ENCODE peak calls at places on chromosomes 5 and 9, in four cellular contexts. One of them, this sample, is unnamed.

GRCh38 chr5:171975262-171975876 is 31.1 kb downstream of the FBXW11 start:
- DNase-seq in K562: no peak
- DNase-seq in HEK293T: peak
- DNase-seq in HepG2: no peak
- DNase-seq in this sample: no peak

GRCh38 chr5:50325237-50325832 is 115.8 kb downstream of the EMB start:
- DNase-seq in K562: peak
- DNase-seq in HEK293T: peak
- DNase-seq in HepG2: no peak
- DNase-seq in this sample: no peak

GRCh38 chr5:68419637-68420452 is 204.3 kb downstream of the PIK3R1 start:
- DNase-seq in K562: peak
- DNase-seq in HEK293T: no peak
- DNase-seq in HepG2: no peak
- DNase-seq in this sample: no peak

GRCh38 chr5:78927657-78928282 is 57.3 kb downstream of the ARSB start:
- DNase-seq in K562: no peak
- DNase-seq in HEK293T: peak
- DNase-seq in HepG2: peak
- DNase-seq in this sample: peak

GRCh38 chr9:74025402-74025894 is 471.7 kb upstream of the RORB start:
- DNase-seq in K562: no peak
- DNase-seq in HEK293T: no peak
- DNase-seq in HepG2: peak
- DNase-seq in this sample: no peak

GRCh38 chr5:66738136-66738535 is 141.9 kb downstream of the MAST4 start:
- DNase-seq in K562: no peak
- DNase-seq in HEK293T: no peak
- DNase-seq in HepG2: no peak
- DNase-seq in this sample: no peak

GRCh38 chr5:178129296-178129695 is 1.5 kb upstream of the RMND5B start:
- DNase-seq in K562: no peak
- DNase-seq in HEK293T: no peak
- DNase-seq in HepG2: no peak
- DNase-seq in this sample: no peak

GRCh38 chr5:178360231-178360925 is 127.8 kb upstream of the PHYKPL start:
- DNase-seq in K562: no peak
- DNase-seq in HEK293T: no peak
- DNase-seq in HepG2: no peak
- DNase-seq in this sample: no peak

GRCh38 chr9:134980516-134980915 is 62.8 kb upstream of the FCN1 start:
- DNase-seq in K562: no peak
- DNase-seq in HEK293T: no peak
- DNase-seq in HepG2: no peak
- DNase-seq in this sample: no peak

GRCh38 chr5:73126957-73127356 is 6.6 kb downstream of the TMEM171 start:
- DNase-seq in K562: no peak
- DNase-seq in HEK293T: no peak
- DNase-seq in HepG2: no peak
- DNase-seq in this sample: no peak

GRCh38 chr5:76737846-76738245 is 21.9 kb downstream of the F2R start:
- DNase-seq in K562: no peak
- DNase-seq in HEK293T: no peak
- DNase-seq in HepG2: no peak
- DNase-seq in this sample: no peak

GRCh38 chr5:37494756-37495155 is 115.6 kb downstream of the WDR70 start:
- DNase-seq in K562: no peak
- DNase-seq in HEK293T: no peak
- DNase-seq in HepG2: no peak
- DNase-seq in this sample: no peak

GRCh38 chr5:109533847-109534272 is 124.1 kb upstream of the PJA2 start:
- DNase-seq in K562: no peak
- DNase-seq in HEK293T: no peak
- DNase-seq in HepG2: no peak
- DNase-seq in this sample: no peak

GRCh38 chr9:130268521-130269131 is 3.1 kb downstream of the HMCN2 start:
- DNase-seq in K562: no peak
- DNase-seq in HEK293T: no peak
- DNase-seq in HepG2: no peak
- DNase-seq in this sample: peak

GRCh38 chr9:88488166-88488565 is 46.8 kb upstream of the NXNL2 start:
- DNase-seq in K562: no peak
- DNase-seq in HEK293T: no peak
- DNase-seq in HepG2: no peak
- DNase-seq in this sample: no peak

GRCh38 chr5:7759257-7759871 is 91.6 kb downstream of the CFAP90 start:
- DNase-seq in K562: no peak
- DNase-seq in HEK293T: no peak
- DNase-seq in HepG2: no peak
- DNase-seq in this sample: no peak

GRCh38 chr5:138489705-138490104 is 24.4 kb downstream of the EGR1 start:
- DNase-seq in K562: peak
- DNase-seq in HEK293T: no peak
- DNase-seq in HepG2: no peak
- DNase-seq in this sample: no peak

GRCh38 chr5:102937916-102938315 is 182.0 kb downstream of the GIN1 start:
- DNase-seq in K562: no peak
- DNase-seq in HEK293T: no peak
- DNase-seq in HepG2: no peak
- DNase-seq in this sample: no peak

GRCh38 chr9:130672933-130673615 is 8.7 kb downstream of the PRDM12 start:
- DNase-seq in K562: no peak
- DNase-seq in HEK293T: no peak
- DNase-seq in HepG2: no peak
- DNase-seq in this sample: no peak

GRCh38 chr5:1637639-1638481 is 114.1 kb upstream of the LPCAT1 start:
- DNase-seq in K562: no peak
- DNase-seq in HEK293T: no peak
- DNase-seq in HepG2: no peak
- DNase-seq in this sample: no peak

GRCh38 chr5:54263447-54263846 is 46.9 kb downstream of the ARL15 start:
- DNase-seq in K562: no peak
- DNase-seq in HEK293T: no peak
- DNase-seq in HepG2: no peak
- DNase-seq in this sample: no peak

GRCh38 chr9:89891221-89892052 is 286.6 kb downstream of the GADD45G start:
- DNase-seq in K562: no peak
- DNase-seq in HEK293T: no peak
- DNase-seq in HepG2: no peak
- DNase-seq in this sample: no peak

GRCh38 chr5:38420691-38421395 is 135.6 kb downstream of the LIFR start:
- DNase-seq in K562: peak
- DNase-seq in HEK293T: peak
- DNase-seq in HepG2: peak
- DNase-seq in this sample: peak

GRCh38 chr5:119943148-119943547 is 313.8 kb downstream of the FAM170A start:
- DNase-seq in K562: no peak
- DNase-seq in HEK293T: no peak
- DNase-seq in HepG2: no peak
- DNase-seq in this sample: no peak

GRCh38 chr9:132583584-132584304 is 1.3 kb downstream of the BARHL1 start:
- DNase-seq in K562: no peak
- DNase-seq in HEK293T: no peak
- DNase-seq in HepG2: no peak
- DNase-seq in this sample: no peak

DNA sequence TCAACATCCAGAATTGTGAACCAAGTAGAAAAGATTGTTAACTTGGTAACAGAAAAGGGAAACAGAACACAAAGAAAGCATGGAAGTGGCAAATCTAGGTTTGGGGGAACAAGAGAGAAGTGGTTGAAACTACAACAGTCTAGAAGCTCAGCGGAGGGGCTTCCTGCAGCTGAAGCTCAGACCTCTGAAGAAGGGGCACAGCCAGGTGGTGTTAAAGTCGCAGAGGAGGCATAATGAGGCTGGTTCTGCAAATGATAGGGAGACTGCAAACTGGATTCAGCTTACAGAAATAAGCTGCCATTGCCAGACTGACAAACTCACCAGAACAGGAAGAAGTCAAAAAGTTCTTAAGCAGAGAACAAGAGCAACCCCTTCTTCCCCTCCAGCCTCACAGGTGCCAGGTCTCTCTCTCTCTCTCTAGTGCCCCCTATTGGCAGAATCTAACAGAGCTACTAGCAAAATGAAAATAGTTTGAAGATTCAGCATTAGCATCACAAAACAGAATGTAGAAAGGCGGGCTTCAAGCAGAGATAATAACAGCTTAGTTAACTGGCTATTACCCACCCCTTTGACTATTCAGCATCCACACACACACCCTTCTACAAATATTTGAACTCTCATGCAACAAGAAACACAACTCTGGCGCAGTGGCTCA is 76.7 kb downstream of the GRAMD2B start:
- DNase-seq in K562: peak
- DNase-seq in HEK293T: peak
- DNase-seq in HepG2: peak
- DNase-seq in this sample: no peak
- TF ChIP-seq ELF4 in K562: no peak
- TF ChIP-seq ELF4 in HEK293T: no peak
- TF ChIP-seq ELF4 in HepG2: no peak
- TF ChIP-seq ELF4 in this sample: no peak

DNA sequence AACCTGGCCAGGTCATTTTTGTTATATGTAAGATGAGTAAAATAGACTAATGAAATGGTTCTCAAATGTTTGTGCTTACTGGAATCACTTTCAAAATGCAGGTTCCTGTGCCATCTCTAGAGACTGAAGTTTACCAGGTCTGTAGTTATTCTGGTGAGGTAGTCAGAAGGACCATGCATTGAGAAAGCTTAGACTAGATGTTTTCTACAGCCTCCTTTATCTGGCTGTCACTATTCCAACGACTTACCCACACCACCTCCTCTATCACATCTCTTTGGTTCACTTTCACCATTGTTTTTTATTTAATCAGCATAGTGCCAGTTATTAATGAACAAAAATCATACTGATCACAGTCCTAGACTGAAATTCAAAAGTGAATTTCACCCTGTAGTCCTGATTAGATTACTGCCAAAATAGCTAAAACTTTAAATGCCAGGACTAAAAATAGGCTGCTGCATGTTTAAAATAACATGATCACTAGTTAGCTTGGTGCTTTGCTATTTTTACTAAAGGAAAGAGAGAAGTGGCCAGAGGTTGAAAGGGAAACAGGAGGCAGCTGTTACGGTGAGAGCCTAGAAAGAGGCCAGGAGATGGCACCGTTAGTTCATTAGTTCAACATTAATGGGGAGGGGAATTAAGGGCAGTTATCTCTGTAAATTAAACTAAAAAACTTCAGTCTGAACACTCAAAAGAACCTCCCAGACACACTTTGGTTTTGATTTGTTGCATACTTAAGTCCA is 13.9 kb upstream of the FNIP1 start:
- DNase-seq in K562: peak
- DNase-seq in HEK293T: peak
- DNase-seq in HepG2: peak
- DNase-seq in this sample: peak
- TF ChIP-seq ELF4 in K562: no peak
- TF ChIP-seq ELF4 in HEK293T: no peak
- TF ChIP-seq ELF4 in HepG2: no peak
- TF ChIP-seq ELF4 in this sample: no peak

GRCh38 chr9:19946446-19947109 is 157.7 kb upstream of the SLC24A2 start:
- DNase-seq in K562: no peak
- DNase-seq in HEK293T: peak
- DNase-seq in HepG2: no peak
- DNase-seq in this sample: no peak
- TF ChIP-seq ELF4 in K562: no peak
- TF ChIP-seq ELF4 in HEK293T: no peak
- TF ChIP-seq ELF4 in HepG2: no peak
- TF ChIP-seq ELF4 in this sample: no peak

GRCh38 chr9:85173967-85174366 is 504.4 kb downstream of the NTRK2 start:
- DNase-seq in K562: no peak
- DNase-seq in HEK293T: no peak
- DNase-seq in HepG2: no peak
- DNase-seq in this sample: no peak

GRCh38 chr9:85182381-85182780 is 512.9 kb downstream of the NTRK2 start:
- DNase-seq in K562: no peak
- DNase-seq in HEK293T: no peak
- DNase-seq in HepG2: no peak
- DNase-seq in this sample: no peak

DNA sequence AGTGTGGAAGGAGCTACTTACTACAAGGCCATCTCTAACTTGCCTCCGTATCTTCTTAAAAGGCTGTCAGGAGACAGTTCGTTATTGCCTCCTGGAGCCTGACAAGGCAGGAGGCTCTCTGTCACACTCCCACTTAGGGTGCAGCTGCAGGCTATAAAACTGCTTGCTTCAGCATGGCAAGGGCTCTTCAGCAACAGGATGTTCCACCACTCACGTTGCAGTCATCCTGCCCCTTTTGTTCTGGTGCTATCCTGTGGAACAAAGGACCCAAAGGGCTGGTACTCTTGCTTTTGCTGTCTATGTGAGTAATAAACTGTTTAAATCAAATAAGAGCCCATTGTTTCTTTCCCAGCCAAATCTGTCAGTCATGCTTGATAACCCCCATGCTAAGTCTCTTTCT is 509.0 kb downstream of the NTRK2 start:
- DNase-seq in K562: no peak
- DNase-seq in HEK293T: no peak
- DNase-seq in HepG2: no peak
- DNase-seq in this sample: no peak
- TF ChIP-seq ELF4 in K562: no peak
- TF ChIP-seq ELF4 in HEK293T: no peak
- TF ChIP-seq ELF4 in HepG2: no peak
- TF ChIP-seq ELF4 in this sample: no peak

DNA sequence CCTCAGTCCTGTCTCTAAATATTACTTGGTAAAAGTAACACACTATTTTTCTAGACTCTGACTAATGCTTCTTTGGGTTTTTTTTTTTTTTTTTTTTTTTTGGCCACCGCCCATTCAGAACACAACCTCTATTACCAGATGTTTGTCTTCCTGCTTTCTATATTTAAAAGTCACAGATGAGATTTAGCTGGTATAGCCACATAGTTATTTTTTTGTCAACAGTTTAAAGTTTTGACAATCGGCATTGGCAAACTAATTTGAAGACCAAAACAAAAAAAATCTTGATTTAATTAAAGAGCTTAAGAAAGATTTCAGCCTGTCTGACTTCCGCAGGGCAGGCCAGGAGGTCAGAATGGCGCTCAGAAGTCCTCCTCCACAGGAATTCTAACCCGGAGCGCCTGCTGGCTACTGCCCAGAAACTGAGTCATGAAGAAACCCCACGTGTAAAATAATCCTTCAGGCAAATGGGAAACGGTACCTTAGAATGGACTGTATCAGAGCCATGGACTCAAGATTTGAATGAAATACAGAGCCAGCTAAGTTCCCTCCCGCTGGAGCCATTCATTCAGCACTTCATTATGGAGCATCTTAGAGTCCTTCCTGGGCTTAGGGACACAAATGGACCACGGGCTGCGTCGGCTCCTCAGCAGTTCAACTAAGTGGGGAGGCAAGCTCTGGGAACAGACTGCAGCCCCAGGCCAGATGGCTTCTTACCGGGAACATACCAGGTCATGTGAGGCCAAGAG is 55.6 kb downstream of the PTPDC1 start:
- DNase-seq in K562: peak
- DNase-seq in HEK293T: no peak
- DNase-seq in HepG2: no peak
- DNase-seq in this sample: no peak
- TF ChIP-seq ELF4 in K562: no peak
- TF ChIP-seq ELF4 in HEK293T: no peak
- TF ChIP-seq ELF4 in HepG2: no peak
- TF ChIP-seq ELF4 in this sample: no peak

GRCh38 chr5:95564450-95564849 is 9.5 kb downstream of the ARSK start:
- DNase-seq in K562: no peak
- DNase-seq in HEK293T: no peak
- DNase-seq in HepG2: no peak
- DNase-seq in this sample: no peak
- TF ChIP-seq ELF4 in K562: no peak
- TF ChIP-seq ELF4 in HEK293T: no peak
- TF ChIP-seq ELF4 in HepG2: no peak
- TF ChIP-seq ELF4 in this sample: no peak

GRCh38 chr9:32875242-32875641 is 91.9 kb downstream of the TMEM215 start:
- DNase-seq in K562: no peak
- DNase-seq in HEK293T: no peak
- DNase-seq in HepG2: no peak
- DNase-seq in this sample: no peak
- TF ChIP-seq ELF4 in K562: no peak
- TF ChIP-seq ELF4 in HEK293T: no peak
- TF ChIP-seq ELF4 in HepG2: no peak
- TF ChIP-seq ELF4 in this sample: no peak

This sample was measured in WTC11.